ENCODE peak calls at places on chromosomes 2 and 18, in ten cellular contexts. K, O, P, X, I, W, G, Y, A and F are unnamed samples.

GRCh38 chr18:49521251-49521650 is 34.2 kb upstream of the C18orf32 start:
- DNase-seq in K (no peak), O (peak; percentile 47), P (no peak), X (peak; percentile 19), I (no peak), W (no peak), G (peak; percentile 32), Y (no peak), A (no peak), F (no peak)

GRCh38 chr2:98009887-98010760 is 14.4 kb upstream of the TMEM131 start:
- DNase-seq in K (no peak), O (no peak), P (no peak), X (no peak), I (no peak), W (no peak), G (no peak), Y (no peak), A (no peak), F (no peak)

GRCh38 chr18:45688113-45688512 is 35.9 kb upstream of the SLC14A1 start:
- DNase-seq in K (no peak), O (no peak), P (no peak), X (no peak), I (no peak), W (no peak), G (no peak), Y (no peak), A (no peak), F (no peak)

GRCh38 chr2:200603972-200604371 is 18.2 kb downstream of the AOX1 start:
- DNase-seq in K (no peak), O (no peak), P (no peak), X (no peak), I (no peak), W (no peak), G (no peak), Y (no peak), A (no peak), F (no peak)

GRCh38 chr2:234954551-234954992 is 2.8 kb downstream of the SH3BP4 start:
- DNase-seq in K (no peak), O (no peak), P (no peak), X (peak; percentile 49), I (peak; percentile 52), W (no peak), G (no peak), Y (no peak), A (no peak), F (no peak)

GRCh38 chr2:236715511-236715961 is 145.9 kb downstream of the ACKR3 start:
- DNase-seq in K (no peak), O (peak; percentile 15), P (peak; percentile 62), X (no peak), I (peak; percentile 31), W (no peak), G (no peak), Y (no peak), A (no peak), F (no peak)

GRCh38 chr18:8051388-8051787 is 484.3 kb downstream of the PTPRM start:
- DNase-seq in K (no peak), O (no peak), P (no peak), X (no peak), I (no peak), W (no peak), G (no peak), Y (no peak), A (no peak), F (no peak)

GRCh38 chr18:37341016-37341415 is 224.6 kb downstream of the CELF4 start:
- DNase-seq in K (no peak), O (no peak), P (no peak), X (no peak), I (no peak), W (no peak), G (no peak), Y (no peak), A (no peak), F (no peak)

GRCh38 chr2:63665806-63666205 is 77.0 kb downstream of the MDH1 start:
- DNase-seq in K (no peak), O (peak; percentile 46), P (no peak), X (no peak), I (no peak), W (no peak), G (no peak), Y (no peak), A (no peak), F (no peak)

GRCh38 chr2:14988600-14988999 is 356.1 kb downstream of the LRATD1 start:
- DNase-seq in K (no peak), O (no peak), P (no peak), X (no peak), I (no peak), W (no peak), G (no peak), Y (no peak), A (no peak), F (no peak)

GRCh38 chr2:59888015-59888414 is 665.4 kb downstream of the BCL11A start:
- DNase-seq in K (no peak), O (no peak), P (no peak), X (no peak), I (no peak), W (peak; percentile 52), G (no peak), Y (no peak), A (no peak), F (no peak)

GRCh38 chr2:24721470-24721869 is 71.7 kb downstream of the PTRHD1 start:
- DNase-seq in K (peak; percentile 40), O (peak; percentile 100), P (peak; percentile 68), X (peak; percentile 86), I (peak; percentile 94), W (peak; percentile 6), G (no peak), Y (no peak), A (peak; percentile 7), F (peak; percentile 85)

GRCh38 chr2:199692489-199692888 is 158.5 kb downstream of the FTCDNL1 start:
- DNase-seq in K (no peak), O (peak; percentile 5), P (no peak), X (no peak), I (no peak), W (no peak), G (no peak), Y (no peak), A (no peak), F (no peak)

GRCh38 chr2:59413751-59414570 is 1139.5 kb downstream of the BCL11A start:
- DNase-seq in K (no peak), O (no peak), P (no peak), X (no peak), I (no peak), W (no peak), G (no peak), Y (no peak), A (no peak), F (no peak)

GRCh38 chr2:113225505-113226259 is 51.9 kb downstream of the PSD4 start:
- DNase-seq in K (no peak), O (peak; percentile 29), P (no peak), X (peak; percentile 66), I (no peak), W (no peak), G (no peak), Y (no peak), A (no peak), F (peak; percentile 58)

GRCh38 chr18:39667905-39668304 is 2102.3 kb upstream of the CELF4 start:
- DNase-seq in K (no peak), O (no peak), P (no peak), X (no peak), I (no peak), W (no peak), G (no peak), Y (no peak), A (no peak), F (no peak)

GRCh38 chr2:139864821-139865302 is 1084.7 kb upstream of the NXPH2 start:
- DNase-seq in K (no peak), O (no peak), P (no peak), X (no peak), I (no peak), W (no peak), G (no peak), Y (no peak), A (no peak), F (no peak)

GRCh38 chr2:2662847-2663356 is 331.8 kb upstream of the MYT1L start:
- DNase-seq in K (no peak), O (no peak), P (no peak), X (no peak), I (no peak), W (no peak), G (no peak), Y (no peak), A (no peak), F (no peak)

GRCh38 chr18:26228562-26229260 is 2.5 kb downstream of the TAF4B start:
- DNase-seq in K (no peak), O (no peak), P (no peak), X (no peak), I (no peak), W (no peak), G (no peak), Y (no peak), A (no peak), F (no peak)

GRCh38 chr18:60007641-60008040 is 107.8 kb downstream of the PMAIP1 start:
- DNase-seq in K (no peak), O (no peak), P (no peak), X (no peak), I (no peak), W (no peak), G (no peak), Y (no peak), A (no peak), F (no peak)

GRCh38 chr2:187996630-187997029 is 295.0 kb upstream of the GULP1 start:
- DNase-seq in K (no peak), O (no peak), P (no peak), X (no peak), I (no peak), W (no peak), G (no peak), Y (no peak), A (no peak), F (no peak)

GRCh38 chr2:173958198-173958846 is 6.9 kb downstream of the SP3 start:
- DNase-seq in K (no peak), O (no peak), P (no peak), X (no peak), I (no peak), W (no peak), G (no peak), Y (no peak), A (no peak), F (no peak)

GRCh38 chr2:216074794-216075193 is 6.8 kb downstream of the PECR start:
- DNase-seq in K (no peak), O (no peak), P (no peak), X (no peak), I (no peak), W (no peak), G (no peak), Y (no peak), A (no peak), F (no peak)

GRCh38 chr2:2325538-2325937 is 5.5 kb downstream of the MYT1L start:
- DNase-seq in K (no peak), O (no peak), P (no peak), X (no peak), I (no peak), W (no peak), G (no peak), Y (no peak), A (no peak), F (no peak)

GRCh38 chr2:239735131-239735828 is 289.9 kb downstream of the NDUFA10 start:
- DNase-seq in K (peak; percentile 54), O (no peak), P (no peak), X (no peak), I (peak; percentile 67), W (no peak), G (no peak), Y (no peak), A (no peak), F (peak; percentile 73)

GRCh38 chr2:222568866-222569265 is 87.0 kb downstream of the FARSB start:
- DNase-seq in K (no peak), O (peak; percentile 81), P (peak; percentile 48), X (peak; percentile 85), I (no peak), W (no peak), G (no peak), Y (no peak), A (no peak), F (no peak)

GRCh38 chr2:79191081-79191480 is 31.5 kb upstream of the REG3A start:
- DNase-seq in K (no peak), O (no peak), P (no peak), X (no peak), I (no peak), W (no peak), G (no peak), Y (no peak), A (no peak), F (no peak)

GRCh38 chr2:193276988-193277387 is 1082.3 kb upstream of the TMEFF2 start:
- DNase-seq in K (no peak), O (no peak), P (no peak), X (no peak), I (no peak), W (no peak), G (no peak), Y (no peak), A (no peak), F (no peak)